ENCODE peak calls at places on chromosome 13, in four cellular contexts. E is BE2C, F is dorsolateral prefrontal cortex, B is AG10803. R is an unnamed sample.

GRCh38 chr13:36163303-36163702 is 32.1 kb upstream of the DCLK1 start:
- DNase-seq in E (no peak), F (no peak), B (no peak), R (peak)

GRCh38 chr13:39823063-39823713 is 167.7 kb downstream of the COG6 start:
- DNase-seq in E (no peak), F (no peak), B (no peak), R (no peak)

GRCh38 chr13:74868044-74868443 is 613.9 kb downstream of the TBC1D4 start:
- DNase-seq in E (no peak), F (no peak), B (peak), R (no peak)

GRCh38 chr13:105914637-105915036 is 620.8 kb downstream of the EFNB2 start:
- DNase-seq in E (no peak), F (no peak), B (peak), R (peak)

GRCh38 chr13:74129500-74130144 is 4.6 kb downstream of the KLF12 start:
- DNase-seq in E (no peak), F (no peak), B (peak), R (peak)

GRCh38 chr13:70391678-70392077 is 283.4 kb upstream of the KLHL1 start:
- DNase-seq in E (no peak), F (no peak), B (no peak), R (no peak)

GRCh38 chr13:38872693-38873092 is 117.9 kb downstream of the STOML3 start:
- DNase-seq in E (peak), F (peak), B (peak), R (peak)

GRCh38 chr13:65593298-65593874 is 1636.8 kb downstream of the PCDH9 start:
- DNase-seq in E (no peak), F (no peak), B (no peak), R (no peak)

GRCh38 chr13:30796833-30797601 is 61.7 kb downstream of the ALOX5AP start:
- DNase-seq in E (no peak), F (no peak), B (no peak), R (peak)

GRCh38 chr13:40064723-40065122 is 409.3 kb downstream of the COG6 start:
- DNase-seq in E (no peak), F (no peak), B (peak), R (peak)

GRCh38 chr13:55062662-55063061 is 2034.0 kb downstream of the OLFM4 start:
- DNase-seq in E (no peak), F (no peak), B (no peak), R (no peak)

GRCh38 chr13:102100234-102100633 is 301.6 kb downstream of the FGF14 start:
- DNase-seq in E (no peak), F (no peak), B (no peak), R (no peak)

GRCh38 chr13:80337706-80338105 is 3.2 kb downstream of the SPRY2 start:
- DNase-seq in E (no peak), F (no peak), B (no peak), R (peak)

GRCh38 chr13:98821372-98822237 is 69.1 kb upstream of the SLC15A1 start:
- DNase-seq in E (no peak), F (no peak), B (peak), R (peak)

GRCh38 chr13:62483774-62484173 is 1068.1 kb upstream of the PCDH20 start:
- DNase-seq in E (no peak), F (no peak), B (no peak), R (no peak)

GRCh38 chr13:88926890-88927502 is 1255.8 kb downstream of the SLITRK5 start:
- DNase-seq in E (no peak), F (no peak), B (no peak), R (no peak)

GRCh38 chr13:27374126-27374613 is 50.2 kb upstream of the GTF3A start:
- DNase-seq in E (no peak), F (no peak), B (no peak), R (no peak)

GRCh38 chr13:95039415-95039814 is 261.8 kb downstream of the ABCC4 start:
- DNase-seq in E (no peak), F (no peak), B (peak), R (no peak)

GRCh38 chr13:108755084-108755483 is 125.7 kb downstream of the MYO16 start:
- DNase-seq in E (no peak), F (no peak), B (no peak), R (no peak)

GRCh38 chr13:96769874-96770273 is 224.4 kb downstream of the OXGR1 start:
- DNase-seq in E (peak), F (no peak), B (no peak), R (no peak)

GRCh38 chr13:37158481-37158880 is 53.0 kb upstream of the CSNK1A1L start:
- DNase-seq in E (no peak), F (no peak), B (peak), R (no peak)

GRCh38 chr13:103799028-103799427 is 732.8 kb upstream of the SLC10A2 start:
- DNase-seq in E (no peak), F (no peak), B (no peak), R (no peak)

GRCh38 chr13:43355774-43356173 is 332.4 kb downstream of the DNAJC15 start:
- DNase-seq in E (no peak), F (no peak), B (no peak), R (no peak)

GRCh38 chr13:51726446-51727185 is 77.3 kb downstream of the DHRS12 start:
- DNase-seq in E (no peak), F (no peak), B (peak), R (peak)
- H3K4me3 ChIP-seq in E (no peak), F (no peak), B (no peak), R (no peak)

GRCh38 chr13:92365904-92366303 is 860.7 kb upstream of the GPC6 start:
- DNase-seq in E (no peak), F (no peak), B (no peak), R (no peak)
- H3K4me3 ChIP-seq in E (no peak), F (no peak), B (no peak), R (no peak)

DNA sequence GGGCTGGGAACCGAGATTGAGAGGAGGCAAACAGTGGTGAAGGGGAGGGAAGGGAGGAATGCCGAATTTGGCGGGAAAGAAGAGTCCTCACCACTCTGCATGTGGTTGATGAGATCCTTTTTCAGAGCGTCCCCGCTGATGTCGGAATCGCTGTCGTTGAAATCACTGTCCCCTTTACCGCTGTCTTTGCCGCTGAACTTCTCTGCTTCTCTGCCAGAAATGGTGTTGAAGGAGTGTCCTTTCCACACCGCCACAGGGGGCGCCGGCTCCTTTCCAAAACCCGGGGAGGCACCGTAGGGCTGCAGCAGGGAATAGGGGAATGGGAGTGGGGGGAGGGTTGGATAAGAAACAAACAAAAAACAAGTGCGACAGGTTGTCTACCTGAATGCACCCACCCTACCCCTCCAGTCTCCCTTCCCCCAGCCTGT is 3.1 kb downstream of the PCDH8 start:
- DNase-seq in E (no peak), F (no peak), B (no peak), R (no peak)
- H3K4me3 ChIP-seq in E (no peak), F (peak), B (no peak), R (no peak)

DNA sequence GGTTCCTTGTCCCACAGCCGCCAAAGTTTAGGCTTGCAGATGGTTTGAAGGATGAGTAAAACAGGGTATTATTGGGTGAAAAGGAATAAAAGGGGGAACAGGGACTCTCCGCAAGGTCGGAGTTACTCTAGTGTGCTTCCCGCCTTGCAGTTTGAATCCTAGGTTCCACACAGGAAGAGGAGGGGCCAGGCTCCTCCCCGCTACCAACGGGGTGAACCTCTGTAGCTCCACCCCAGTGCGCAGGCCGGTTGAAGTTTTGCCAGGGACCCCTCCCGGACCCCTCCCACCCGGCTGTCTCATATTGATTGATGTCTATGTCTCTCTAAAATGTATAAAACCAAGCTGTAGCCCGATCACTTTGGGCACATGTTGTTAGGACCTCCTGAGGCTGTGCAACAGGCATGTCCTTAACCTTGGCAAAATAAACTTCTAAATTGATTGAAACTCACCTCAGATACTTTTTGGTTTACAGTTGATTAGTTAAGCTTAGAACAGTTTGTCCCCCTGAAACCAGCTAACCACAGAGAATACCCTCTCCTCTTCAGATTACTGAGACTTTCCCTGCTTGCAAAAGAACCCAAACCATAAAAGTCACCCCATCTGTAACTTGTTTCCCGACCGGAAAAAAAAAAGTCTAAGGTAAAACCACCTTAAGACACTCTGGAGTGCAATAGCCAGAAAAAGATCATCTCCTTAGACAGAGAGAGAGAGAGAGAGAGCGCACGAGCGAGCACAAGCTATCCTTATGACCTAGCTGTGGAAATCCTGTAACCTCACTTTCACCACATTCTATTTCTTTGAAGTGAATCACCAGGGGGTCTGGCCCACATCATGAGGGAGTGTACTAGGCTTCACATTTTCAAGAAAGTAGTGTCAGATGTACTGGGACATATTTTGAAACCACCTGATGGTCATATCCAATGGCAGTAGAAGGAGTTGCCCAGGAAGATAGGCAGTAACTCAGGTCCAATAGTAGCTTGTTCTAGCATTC is 11.3 kb upstream of the GTF2F2 start:
- DNase-seq in E (no peak), F (no peak), B (peak), R (no peak)
- H3K4me3 ChIP-seq in E (no peak), F (no peak), B (peak), R (no peak)

GRCh38 chr13:91017669-91018053 is 329.8 kb upstream of the MIR17HG start:
- DNase-seq in E (peak), F (no peak), B (no peak), R (no peak)

GRCh38 chr13:91014696-91015095 is 332.8 kb upstream of the MIR17HG start:
- DNase-seq in E (no peak), F (no peak), B (no peak), R (no peak)

GRCh38 chr13:91020635-91021034 is 326.9 kb upstream of the MIR17HG start:
- DNase-seq in E (no peak), F (no peak), B (no peak), R (no peak)

DNA sequence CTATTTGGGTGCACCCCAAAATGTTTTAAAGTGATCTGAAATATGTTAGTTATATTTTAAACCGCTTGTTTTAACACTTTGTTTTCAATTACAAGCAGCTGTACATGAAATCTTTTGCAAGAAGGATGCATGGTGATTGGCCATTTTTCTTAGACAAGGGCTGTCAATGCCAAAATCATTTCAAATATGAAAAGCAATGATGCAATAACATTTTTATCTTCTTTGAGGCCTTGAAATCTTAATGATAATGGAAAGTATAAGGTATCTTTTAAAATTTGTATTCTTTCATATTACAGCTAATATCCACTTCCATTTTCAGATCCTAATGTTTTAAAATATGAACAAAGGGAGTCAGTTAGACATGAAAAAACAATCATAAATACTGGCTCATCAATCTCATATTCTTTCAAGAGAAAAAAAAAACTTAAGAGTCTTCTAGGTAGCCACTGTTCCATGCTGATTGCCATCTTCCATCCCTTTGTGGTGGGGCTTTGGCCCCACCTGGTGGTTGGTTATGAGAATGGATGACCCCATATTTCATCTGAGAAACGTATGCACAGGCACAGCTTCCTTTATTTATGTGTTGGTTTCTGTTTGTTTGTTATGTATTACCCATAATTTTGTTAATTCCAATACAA is 330.3 kb upstream of the MIR17HG start:
- DNase-seq in E (peak), F (no peak), B (peak), R (peak)
- H3K4me3 ChIP-seq in E (peak), F (no peak), B (no peak), R (no peak)

DNA sequence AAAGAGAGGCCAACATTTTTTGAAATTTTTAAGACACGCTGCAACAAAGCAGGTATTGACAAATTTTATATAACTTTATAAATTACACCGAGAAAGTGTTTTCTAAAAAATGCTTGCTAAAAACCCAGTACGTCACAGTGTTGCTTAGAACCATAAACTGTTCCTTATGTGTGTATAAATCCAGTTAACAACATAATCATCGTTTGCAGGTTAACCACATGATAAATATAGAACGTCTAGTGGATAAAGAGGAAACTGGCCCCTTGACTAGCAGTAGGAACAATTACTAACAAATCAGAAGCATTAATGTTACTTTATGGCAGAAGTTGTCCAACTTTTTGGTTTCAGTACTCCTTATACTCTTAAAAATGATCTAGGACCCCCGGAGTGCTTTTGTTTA is 1.2 kb downstream of the BRCA2 start:
- DNase-seq in E (no peak), F (no peak), B (no peak), R (no peak)
- H3K4me3 ChIP-seq in E (peak), F (no peak), B (peak), R (peak)

DNA sequence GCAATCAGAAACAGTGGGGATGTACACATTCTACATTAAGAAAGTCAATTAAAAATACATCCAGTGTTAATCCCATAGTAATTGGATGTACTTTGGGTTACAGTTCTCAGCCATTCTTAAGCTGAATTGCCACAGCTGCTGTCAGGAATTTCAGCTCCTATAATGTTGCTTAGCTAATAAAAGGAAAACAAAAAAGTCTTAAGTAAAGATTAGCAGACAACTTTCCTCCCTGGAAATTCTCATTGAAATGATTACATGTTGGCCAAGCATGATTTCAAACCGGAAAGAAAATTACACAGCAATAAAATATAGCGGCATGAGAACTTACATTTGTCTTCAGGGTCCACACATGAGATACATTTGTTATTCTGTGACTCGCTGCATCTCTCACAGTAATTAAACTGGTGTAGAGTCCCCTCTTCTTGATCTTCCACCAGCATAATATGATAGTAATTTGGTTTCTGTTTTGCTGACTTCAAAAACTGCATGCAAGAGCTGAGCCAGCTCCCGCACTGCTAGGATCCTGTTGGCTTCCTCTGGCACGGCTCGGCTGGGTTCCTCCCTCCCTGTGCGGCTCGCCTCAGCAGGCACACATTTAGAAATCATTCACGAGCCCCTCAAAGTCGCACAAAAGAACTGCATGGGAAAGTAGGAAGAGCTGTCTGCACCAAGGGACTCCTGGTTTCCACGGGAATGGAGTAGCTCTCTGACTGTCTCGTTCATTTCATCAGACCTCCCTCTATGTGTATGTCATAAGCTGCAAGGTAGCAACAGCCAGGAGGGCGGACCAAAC is at the start of gene HTR2A:
- DNase-seq in E (no peak), F (peak), B (peak), R (peak)
- H3K4me3 ChIP-seq in E (peak), F (peak), B (peak), R (peak)

GRCh38 chr13:28716511-28716910 is 2.3 kb downstream of the SLC46A3 start:
- DNase-seq in E (no peak), F (no peak), B (peak), R (peak)

GRCh38 chr13:28718538-28719226 is at the start of gene SLC46A3:
- DNase-seq in E (peak), F (peak), B (peak), R (peak)

GRCh38 chr13:28719227-28719562 is 425 bp upstream of the SLC46A3 start:
- DNase-seq in E (no peak), F (no peak), B (no peak), R (no peak)

GRCh38 chr13:28718186-28718537 is 608 bp downstream of the SLC46A3 start:
- DNase-seq in E (no peak), F (no peak), B (peak), R (peak)

GRCh38 chr13:28717170-28717569 is 1.6 kb downstream of the SLC46A3 start:
- DNase-seq in E (no peak), F (no peak), B (no peak), R (no peak)
- H3K4me3 ChIP-seq in E (no peak), F (no peak), B (no peak), R (no peak)